ENCODE peak calls at places on chromosomes 6 and 20, in ten cellular contexts. N is choroid plexus epithelial cell, V is Calu3, C is IMR-90, K is HCT116, E is GM12878, A is psoas muscle, X is activated B cell treated with CpG ODN at 0.5 μM for 24 hours, O is breast epithelium, I is astrocyte. P is an unnamed sample.

GRCh38 chr6:11042750-11043551 is 1.2 kb downstream of the ELOVL2 start:
- DNase-seq in K (no peak), I (peak), E (peak), A (no peak), C (peak), O (no peak), V (no peak), X (no peak), N (peak), P (no peak)

GRCh38 chr6:161439093-161439492 is 165.2 kb upstream of the AGPAT4 start:
- DNase-seq in X (no peak), V (peak), A (peak), O (peak), E (no peak), I (peak), K (peak), N (peak), C (peak), P (no peak)

GRCh38 chr6:72413884-72414283 is 208.0 kb upstream of the KCNQ5 start:
- DNase-seq in X (no peak), C (peak), O (no peak), V (peak), E (no peak), N (no peak), A (no peak), K (no peak), I (peak), P (no peak)

GRCh38 chr6:135179920-135180457 is 1.1 kb upstream of the MYB start:
- DNase-seq in N (peak), X (no peak), E (no peak), K (no peak), C (peak), O (no peak), A (no peak), V (no peak), I (peak), P (no peak)

GRCh38 chr6:170044836-170045562 is 245.9 kb downstream of the DLL1 start:
- DNase-seq in V (no peak), E (no peak), X (no peak), O (no peak), A (peak), N (no peak), C (no peak), I (no peak), K (no peak), P (no peak)

GRCh38 chr20:16423311-16424212 is 149.7 kb downstream of the KIF16B start:
- DNase-seq in C (peak), V (no peak), X (no peak), E (no peak), I (no peak), K (no peak), N (peak), A (no peak), O (no peak), P (no peak)

GRCh38 chr6:16316741-16317251 is 78.4 kb downstream of the GMPR start:
- DNase-seq in I (peak), X (no peak), V (no peak), C (peak), K (peak), N (peak), O (no peak), E (no peak), A (no peak), P (no peak)

GRCh38 chr20:19347943-19348456 is 135.6 kb downstream of the SLC24A3 start:
- DNase-seq in A (peak), X (no peak), O (no peak), E (peak), K (no peak), C (no peak), V (no peak), N (no peak), I (no peak), P (peak)

GRCh38 chr6:65760285-65760684 is 53.3 kb upstream of the EYS start:
- DNase-seq in K (no peak), N (peak), V (no peak), X (no peak), O (no peak), C (peak), E (no peak), A (no peak), I (no peak), P (no peak)

GRCh38 chr6:37724530-37725220 is 27.0 kb upstream of the MDGA1 start:
- DNase-seq in E (no peak), A (no peak), X (no peak), N (no peak), I (no peak), V (no peak), C (no peak), O (no peak), K (no peak), P (no peak)

GRCh38 chr6:56840467-56841371 is 114.2 kb upstream of the BEND6 start:
- DNase-seq in O (no peak), A (no peak), I (peak), E (no peak), K (no peak), C (peak), N (peak), V (no peak), X (no peak), P (no peak)

GRCh38 chr6:160024152-160024551 is 55.3 kb downstream of the IGF2R start:
- DNase-seq in X (no peak), I (no peak), V (no peak), N (no peak), K (no peak), O (no peak), C (no peak), E (no peak), A (no peak), P (no peak)

GRCh38 chr6:16850332-16851022 is 89.2 kb upstream of the ATXN1 start:
- DNase-seq in E (no peak), N (no peak), K (no peak), C (no peak), A (no peak), I (peak), V (no peak), O (no peak), X (no peak), P (no peak)

GRCh38 chr6:117440558-117441525 is 15.1 kb upstream of the ROS1 start:
- DNase-seq in I (peak), C (peak), N (peak), O (no peak), V (no peak), A (no peak), K (no peak), X (no peak), E (no peak), P (no peak)

GRCh38 chr20:62788607-62789006 is 7.7 kb upstream of the MRGBP start:
- DNase-seq in V (no peak), X (no peak), A (no peak), I (no peak), C (no peak), N (no peak), O (no peak), E (no peak), K (no peak), P (no peak)

DNA sequence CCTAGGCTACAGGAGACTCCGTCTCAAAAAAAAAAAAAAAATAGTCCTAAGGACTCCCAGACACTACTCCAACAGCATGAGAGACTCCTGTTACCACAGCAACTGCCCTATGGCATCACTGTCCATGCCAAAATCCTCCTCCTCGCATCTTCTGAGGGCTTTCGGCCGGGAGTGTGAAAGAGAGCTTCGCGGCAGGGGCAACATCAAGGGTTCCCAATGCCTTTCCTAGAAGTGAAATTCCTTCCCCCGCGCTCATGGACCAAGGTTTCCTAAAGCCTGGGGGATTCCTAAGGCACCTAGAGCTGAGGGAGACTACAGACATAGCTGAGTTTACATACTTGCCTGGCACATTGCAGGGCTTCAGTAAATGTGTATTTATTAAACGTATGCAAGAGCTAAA is 281.4 kb upstream of the JARID2 start:
- DNase-seq in I (no peak), X (no peak), A (no peak), N (no peak), O (no peak), K (no peak), C (no peak), V (no peak), E (no peak), P (no peak)
- TF ChIP-seq CTCF in I (no peak), X (no peak), A (no peak), N (no peak), O (no peak), K (no peak), C (no peak), V (no peak), E (no peak), P (no peak)

GRCh38 chr6:119713903-119714302 is 364.3 kb upstream of the MAN1A1 start:
- DNase-seq in X (no peak), O (no peak), K (no peak), V (no peak), A (no peak), N (peak), E (no peak), I (no peak), C (no peak), P (no peak)

GRCh38 chr6:119717942-119718341 is 368.4 kb upstream of the MAN1A1 start:
- DNase-seq in I (no peak), O (no peak), A (no peak), E (no peak), X (no peak), V (no peak), N (no peak), K (no peak), C (no peak), P (no peak)

GRCh38 chr6:119720160-119720559 is 370.6 kb upstream of the MAN1A1 start:
- DNase-seq in E (no peak), X (no peak), V (no peak), K (peak), N (peak), C (peak), A (no peak), I (no peak), O (no peak), P (no peak)

DNA sequence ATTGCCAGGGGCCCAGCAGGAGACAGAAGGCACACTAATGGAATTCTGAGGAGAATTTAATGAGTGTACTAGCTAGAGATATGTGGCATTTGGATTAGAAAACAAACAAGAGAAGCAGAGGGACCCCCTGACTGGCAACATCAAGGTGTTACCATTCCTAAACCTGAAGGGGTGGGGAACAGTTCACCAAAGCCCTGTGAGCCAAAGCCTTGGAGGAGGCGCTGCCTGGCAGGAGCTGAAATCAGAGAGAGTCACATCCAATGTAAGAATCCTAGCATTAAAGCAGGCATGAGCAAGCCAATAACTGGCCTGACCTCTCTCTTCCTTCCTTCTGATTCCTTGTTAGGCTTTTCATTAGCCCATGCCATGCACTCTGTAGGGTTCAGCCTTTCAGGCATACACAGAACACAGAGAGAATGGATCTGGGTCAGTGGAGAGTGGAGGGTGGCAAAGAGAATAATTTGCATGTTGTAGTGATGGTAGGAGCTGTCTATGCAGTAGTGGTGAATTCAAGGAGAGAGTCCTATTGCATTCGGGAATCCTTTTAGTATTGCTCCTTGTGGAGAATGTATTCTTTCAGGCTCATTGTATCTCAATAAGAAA is 367.2 kb upstream of the MAN1A1 start:
- DNase-seq in V (no peak), I (no peak), X (no peak), O (no peak), E (no peak), C (no peak), K (no peak), A (no peak), N (no peak), P (no peak)
- TF ChIP-seq CTCF in V (no peak), I (no peak), X (no peak), O (no peak), E (no peak), C (no peak), K (no peak), A (no peak), N (no peak), P (no peak)

GRCh38 chr6:43001843-43002242 is 11.9 kb downstream of the MEA1 start:
- DNase-seq in C (no peak), E (no peak), N (no peak), K (no peak), I (no peak), X (no peak), A (no peak), V (no peak), O (no peak), P (no peak)

GRCh38 chr6:42993445-42993844 is 9.1 kb downstream of the PPP2R5D start:
- DNase-seq in C (no peak), N (no peak), V (no peak), I (no peak), E (no peak), O (no peak), X (no peak), A (no peak), K (no peak), P (no peak)

GRCh38 chr6:42996513-42996912 is 12.1 kb downstream of the PPP2R5D start:
- DNase-seq in A (no peak), C (no peak), X (no peak), I (no peak), O (no peak), N (no peak), K (no peak), V (no peak), E (no peak), P (no peak)
- TF ChIP-seq CTCF in A (no peak), C (peak), X (no peak), I (no peak), O (no peak), N (no peak), K (no peak), V (no peak), E (no peak), P (no peak)

GRCh38 chr20:4569092-4569491 is 152.6 kb upstream of the PRND start:
- DNase-seq in C (no peak), X (no peak), E (no peak), O (no peak), K (no peak), N (no peak), I (no peak), A (no peak), V (no peak), P (no peak)
- TF ChIP-seq CTCF in C (peak), X (no peak), E (peak), O (no peak), K (peak), N (peak), I (no peak), A (no peak), V (no peak), P (peak)